ENCODE peak calls at places on chromosome 16, in eight cellular contexts. U, B, T, G, H, C, S and A are unnamed samples.
A peak's percentile ranks its signal among the peaks of the same experiment; 100 is the strongest.

GRCh38 chr16:75106351-75107274 is 10.0 kb downstream of the LDHD start:
- DNase-seq in U (no peak), C (no peak), B (no peak), S (no peak), G (no peak), H (no peak), T (no peak), A (no peak)

GRCh38 chr16:2785101-2785991 is 2.0 kb downstream of the PRSS33 start:
- DNase-seq in H (no peak), C (peak; percentile 43), S (no peak), G (no peak), B (no peak), T (peak; percentile 8), U (no peak), A (no peak)

GRCh38 chr16:2205967-2206313 is 686 bp downstream of the MLST8 start:
- DNase-seq in U (no peak), G (no peak), C (no peak), T (peak; percentile 43), B (no peak), S (no peak), H (no peak), A (no peak)

GRCh38 chr16:8852534-8852933 is 16.3 kb downstream of the CARHSP1 start:
- DNase-seq in B (no peak), G (no peak), S (no peak), C (no peak), T (no peak), U (no peak), H (no peak), A (no peak)

GRCh38 chr16:55478827-55479559 is at the start of gene MMP2:
- DNase-seq in H (peak; percentile 25), B (no peak), U (peak; percentile 89), C (no peak), S (no peak), T (peak; percentile 46), G (no peak), A (no peak)

GRCh38 chr16:89621698-89622409 is 8.4 kb downstream of the DPEP1 start:
- DNase-seq in T (no peak), S (no peak), U (no peak), G (no peak), B (no peak), C (no peak), H (no peak), A (no peak)

GRCh38 chr16:10741844-10742243 is 1.8 kb upstream of the NUBP1 start:
- DNase-seq in T (no peak), G (no peak), C (no peak), H (no peak), U (peak; percentile 32), B (no peak), S (no peak), A (peak; percentile 47)

GRCh38 chr16:31513126-31513525 is 4.9 kb upstream of the RUSF1 start:
- DNase-seq in B (no peak), U (peak; percentile 5), C (no peak), H (no peak), S (no peak), G (peak; percentile 42), T (no peak), A (no peak)

GRCh38 chr16:51147776-51148673 is 3.0 kb downstream of the SALL1 start:
- DNase-seq in G (no peak), B (no peak), S (no peak), U (no peak), C (no peak), T (no peak), H (no peak), A (no peak)